ENCODE peak calls at places on chromosome 2, in four cellular contexts. D, B, F and E are unnamed samples.

GRCh38 chr2:31893093-31893492 is 117.7 kb downstream of the MEMO1 start:
- DNase-seq in D (no peak), B (no peak), F (no peak), E (no peak)

GRCh38 chr2:29281086-29281485 is 165.9 kb downstream of the CLIP4 start:
- DNase-seq in B (no peak), F (no peak), D (no peak), E (no peak)

GRCh38 chr2:121034551-121034950 is 250.5 kb downstream of the TFCP2L1 start:
- DNase-seq in B (no peak), D (no peak), F (no peak), E (no peak)

GRCh38 chr2:187442378-187442777 is 5.7 kb downstream of the CALCRL start:
- DNase-seq in F (no peak), D (no peak), B (no peak), E (no peak)

GRCh38 chr2:183123117-183123958 is 905 bp upstream of the NUP35 start:
- DNase-seq in B (no peak), F (no peak), D (no peak), E (no peak)

GRCh38 chr2:43848174-43848573 is 9.4 kb downstream of the ABCG8 start:
- DNase-seq in B (no peak), F (peak), D (no peak), E (peak)

GRCh38 chr2:25000503-25001328 is 29.0 kb upstream of the DNAJC27 start:
- DNase-seq in B (no peak), D (no peak), F (no peak), E (no peak)

GRCh38 chr2:1136071-1136470 is 185.4 kb downstream of the SNTG2 start:
- DNase-seq in F (peak), D (no peak), B (no peak), E (no peak)

GRCh38 chr2:20483496-20483895 is 36.6 kb downstream of the RHOB start:
- DNase-seq in B (no peak), D (no peak), F (no peak), E (no peak)

GRCh38 chr2:210553371-210553770 is 3.0 kb upstream of the CPS1 start:
- DNase-seq in F (no peak), B (no peak), D (no peak), E (no peak)

GRCh38 chr2:229815342-229815741 is 101.0 kb upstream of the DNER start:
- DNase-seq in D (no peak), F (no peak), B (no peak), E (no peak)

GRCh38 chr2:127503491-127503890 is 22.8 kb downstream of the IWS1 start:
- DNase-seq in F (no peak), B (no peak), D (no peak), E (no peak)

GRCh38 chr2:28649481-28650260 is 102.0 kb upstream of the PPP1CB start:
- DNase-seq in B (no peak), F (no peak), D (no peak), E (no peak)

GRCh38 chr2:149394864-149395263 is 64.5 kb downstream of the LYPD6 start:
- DNase-seq in D (no peak), F (no peak), B (no peak), E (no peak)

GRCh38 chr2:171893196-171893823 is 734 bp downstream of the SLC25A12 start:
- DNase-seq in B (no peak), D (no peak), F (peak), E (no peak)

GRCh38 chr2:96152301-96153165 is 7.3 kb upstream of the DUSP2 start:
- DNase-seq in D (no peak), B (no peak), F (no peak), E (no peak)

GRCh38 chr2:113203901-113204519 is 30.2 kb downstream of the PSD4 start:
- DNase-seq in B (peak), D (no peak), F (peak), E (peak)

GRCh38 chr2:25672500-25673169 is 742 bp downstream of the DTNB start:
- DNase-seq in B (no peak), F (no peak), D (peak), E (peak)

GRCh38 chr2:6290212-6290611 is 575.5 kb downstream of the CMPK2 start:
- DNase-seq in B (no peak), F (no peak), D (no peak), E (no peak)

GRCh38 chr2:80351229-80351628 is 46.7 kb upstream of the LRRTM1 start:
- DNase-seq in F (no peak), D (no peak), B (no peak), E (no peak)

GRCh38 chr2:72796766-72797165 is 29.1 kb downstream of the EXOC6B start:
- DNase-seq in F (no peak), B (no peak), D (no peak), E (no peak)

GRCh38 chr2:147355706-147356105 is 489.1 kb upstream of the ACVR2A start:
- DNase-seq in B (no peak), F (no peak), D (no peak), E (no peak)

GRCh38 chr2:40554665-40555294 is 102.9 kb upstream of the SLC8A1 start:
- DNase-seq in F (peak), B (peak), D (no peak), E (peak)

GRCh38 chr2:40458271-40458794 is 6.4 kb upstream of the SLC8A1 start:
- DNase-seq in F (no peak), D (no peak), B (no peak), E (no peak)